ENCODE peak calls at places on chromosomes 11 and 22, in four cellular contexts. One of them, this sample, is unnamed.

GRCh38 chr11:130094614-130095013 is 24.9 kb downstream of the APLP2 start:
- DNase-seq in NCI-H446 treated with DMSO at 0.1 percent for 48 hours: no peak
- DNase-seq in stimulated activated CD8-positive, alpha-beta memory T cell treated with anti-CD3 and anti-CD28 coated beads, Interleukin-7, amount 100 ng/mL, for 24 hours: no peak
- DNase-seq in ACHN: no peak
- DNase-seq in this sample: no peak

GRCh38 chr11:9747229-9747628 is 83.4 kb downstream of the SWAP70 start:
- DNase-seq in NCI-H446 treated with DMSO at 0.1 percent for 48 hours: no peak
- DNase-seq in stimulated activated CD8-positive, alpha-beta memory T cell treated with anti-CD3 and anti-CD28 coated beads, Interleukin-7, amount 100 ng/mL, for 24 hours: no peak
- DNase-seq in ACHN: no peak
- DNase-seq in this sample: no peak

GRCh38 chr11:81497202-81497804 is 1236.4 kb downstream of the FAM181B start:
- DNase-seq in NCI-H446 treated with DMSO at 0.1 percent for 48 hours: no peak
- DNase-seq in stimulated activated CD8-positive, alpha-beta memory T cell treated with anti-CD3 and anti-CD28 coated beads, Interleukin-7, amount 100 ng/mL, for 24 hours: no peak
- DNase-seq in ACHN: peak; percentile 35
- DNase-seq in this sample: no peak

GRCh38 chr11:46465683-46466082 is 74.1 kb upstream of the CHRM4 start:
- DNase-seq in NCI-H446 treated with DMSO at 0.1 percent for 48 hours: no peak
- DNase-seq in stimulated activated CD8-positive, alpha-beta memory T cell treated with anti-CD3 and anti-CD28 coated beads, Interleukin-7, amount 100 ng/mL, for 24 hours: no peak
- DNase-seq in ACHN: no peak
- DNase-seq in this sample: no peak

GRCh38 chr11:117817213-117818035 is 7.1 kb downstream of the FXYD2 start:
- DNase-seq in NCI-H446 treated with DMSO at 0.1 percent for 48 hours: peak; percentile 48
- DNase-seq in stimulated activated CD8-positive, alpha-beta memory T cell treated with anti-CD3 and anti-CD28 coated beads, Interleukin-7, amount 100 ng/mL, for 24 hours: peak; percentile 87
- DNase-seq in ACHN: peak; percentile 88
- DNase-seq in this sample: peak; percentile 84

GRCh38 chr11:44737222-44737621 is 10.5 kb downstream of the TSPAN18 start:
- DNase-seq in NCI-H446 treated with DMSO at 0.1 percent for 48 hours: no peak
- DNase-seq in stimulated activated CD8-positive, alpha-beta memory T cell treated with anti-CD3 and anti-CD28 coated beads, Interleukin-7, amount 100 ng/mL, for 24 hours: no peak
- DNase-seq in ACHN: no peak
- DNase-seq in this sample: no peak

GRCh38 chr11:30147293-30147692 is 83.5 kb upstream of the FSHB start:
- DNase-seq in NCI-H446 treated with DMSO at 0.1 percent for 48 hours: no peak
- DNase-seq in stimulated activated CD8-positive, alpha-beta memory T cell treated with anti-CD3 and anti-CD28 coated beads, Interleukin-7, amount 100 ng/mL, for 24 hours: no peak
- DNase-seq in ACHN: no peak
- DNase-seq in this sample: no peak

GRCh38 chr11:1260023-1260501 is 37.2 kb downstream of the MUC5B start:
- DNase-seq in NCI-H446 treated with DMSO at 0.1 percent for 48 hours: no peak
- DNase-seq in stimulated activated CD8-positive, alpha-beta memory T cell treated with anti-CD3 and anti-CD28 coated beads, Interleukin-7, amount 100 ng/mL, for 24 hours: no peak
- DNase-seq in ACHN: peak; percentile 5
- DNase-seq in this sample: no peak

GRCh38 chr11:19597876-19598275 is 114.8 kb upstream of the NAV2 start:
- DNase-seq in NCI-H446 treated with DMSO at 0.1 percent for 48 hours: no peak
- DNase-seq in stimulated activated CD8-positive, alpha-beta memory T cell treated with anti-CD3 and anti-CD28 coated beads, Interleukin-7, amount 100 ng/mL, for 24 hours: no peak
- DNase-seq in ACHN: peak; percentile 76
- DNase-seq in this sample: no peak

GRCh38 chr11:133810179-133810550 is 35.1 kb downstream of the SPATA19 start:
- DNase-seq in NCI-H446 treated with DMSO at 0.1 percent for 48 hours: no peak
- DNase-seq in stimulated activated CD8-positive, alpha-beta memory T cell treated with anti-CD3 and anti-CD28 coated beads, Interleukin-7, amount 100 ng/mL, for 24 hours: no peak
- DNase-seq in ACHN: no peak
- DNase-seq in this sample: no peak

GRCh38 chr22:46367707-46368191 is 32.2 kb downstream of the TRMU start:
- DNase-seq in NCI-H446 treated with DMSO at 0.1 percent for 48 hours: no peak
- DNase-seq in stimulated activated CD8-positive, alpha-beta memory T cell treated with anti-CD3 and anti-CD28 coated beads, Interleukin-7, amount 100 ng/mL, for 24 hours: peak; percentile 45
- DNase-seq in ACHN: peak; percentile 52
- DNase-seq in this sample: peak; percentile 74

GRCh38 chr11:115333106-115333505 is 171.1 kb downstream of the CADM1 start:
- DNase-seq in NCI-H446 treated with DMSO at 0.1 percent for 48 hours: no peak
- DNase-seq in stimulated activated CD8-positive, alpha-beta memory T cell treated with anti-CD3 and anti-CD28 coated beads, Interleukin-7, amount 100 ng/mL, for 24 hours: no peak
- DNase-seq in ACHN: peak; percentile 53
- DNase-seq in this sample: no peak

GRCh38 chr11:110736158-110736553 is 23.9 kb upstream of the ARHGAP20 start:
- DNase-seq in NCI-H446 treated with DMSO at 0.1 percent for 48 hours: no peak
- DNase-seq in stimulated activated CD8-positive, alpha-beta memory T cell treated with anti-CD3 and anti-CD28 coated beads, Interleukin-7, amount 100 ng/mL, for 24 hours: no peak
- DNase-seq in ACHN: no peak
- DNase-seq in this sample: no peak

GRCh38 chr11:65827774-65828156 is 6.0 kb upstream of the SNX32 start:
- DNase-seq in NCI-H446 treated with DMSO at 0.1 percent for 48 hours: no peak
- DNase-seq in stimulated activated CD8-positive, alpha-beta memory T cell treated with anti-CD3 and anti-CD28 coated beads, Interleukin-7, amount 100 ng/mL, for 24 hours: no peak
- DNase-seq in ACHN: no peak
- DNase-seq in this sample: no peak

GRCh38 chr11:57786436-57786835 is 24.8 kb downstream of the CTNND1 start:
- DNase-seq in NCI-H446 treated with DMSO at 0.1 percent for 48 hours: no peak
- DNase-seq in stimulated activated CD8-positive, alpha-beta memory T cell treated with anti-CD3 and anti-CD28 coated beads, Interleukin-7, amount 100 ng/mL, for 24 hours: no peak
- DNase-seq in ACHN: no peak
- DNase-seq in this sample: no peak

GRCh38 chr11:108718466-108718865 is 53.6 kb downstream of the DDX10 start:
- DNase-seq in NCI-H446 treated with DMSO at 0.1 percent for 48 hours: peak; percentile 14
- DNase-seq in stimulated activated CD8-positive, alpha-beta memory T cell treated with anti-CD3 and anti-CD28 coated beads, Interleukin-7, amount 100 ng/mL, for 24 hours: no peak
- DNase-seq in ACHN: no peak
- DNase-seq in this sample: no peak

GRCh38 chr11:62266558-62266957 is 3.4 kb upstream of the SCGB2A2 start:
- DNase-seq in NCI-H446 treated with DMSO at 0.1 percent for 48 hours: no peak
- DNase-seq in stimulated activated CD8-positive, alpha-beta memory T cell treated with anti-CD3 and anti-CD28 coated beads, Interleukin-7, amount 100 ng/mL, for 24 hours: no peak
- DNase-seq in ACHN: no peak
- DNase-seq in this sample: no peak